ENCODE peak calls at places on chromosomes 2 and 18, in five cellular contexts. U is stimulated activated CD4-positive, alpha-beta T cell treated with anti-CD3 and anti-CD28 coated beads, Interleukin-1b, Interleukin-23, amount 100 ng/mL, for 4 hours; D is IMR-90; C is GM12865; W is foreskin fibroblast. I is an unnamed sample.

GRCh38 chr2:5690231-5690630 is 2.0 kb upstream of the SOX11 start:
- DNase-seq in W (no peak), U (no peak), D (peak), C (no peak), I (no peak)

GRCh38 chr18:71844810-71845209 is 699.3 kb downstream of the CBLN2 start:
- DNase-seq in D (no peak), W (no peak), C (no peak), U (no peak), I (no peak)

GRCh38 chr2:181036848-181037603 is 56.6 kb downstream of the UBE2E3 start:
- DNase-seq in U (no peak), W (peak), D (peak), C (no peak), I (no peak)

GRCh38 chr18:23231340-23232021 is 96.2 kb downstream of the CABLES1 start:
- DNase-seq in U (peak), C (peak), W (peak), D (peak), I (peak)

GRCh38 chr18:79965119-79965902 is 868 bp downstream of the HSBP1L1 start:
- DNase-seq in C (peak), W (peak), U (no peak), D (peak), I (peak)

GRCh38 chr2:136376798-136377211 is 258.9 kb upstream of the CXCR4 start:
- DNase-seq in U (no peak), D (no peak), W (peak), C (no peak), I (no peak)

GRCh38 chr2:48319863-48320262 is 210.1 kb upstream of the STON1 start:
- DNase-seq in C (no peak), W (no peak), D (no peak), U (no peak), I (peak)

GRCh38 chr2:42214669-42215068 is 45.5 kb downstream of the EML4 start:
- DNase-seq in W (peak), C (no peak), U (no peak), D (peak), I (no peak)

GRCh38 chr2:23611839-23612238 is 226.9 kb downstream of the KLHL29 start:
- DNase-seq in D (no peak), C (no peak), U (no peak), W (no peak), I (no peak)

GRCh38 chr18:61991201-61991600 is 98.4 kb upstream of the RNF152 start:
- DNase-seq in D (peak), C (no peak), U (no peak), W (peak), I (no peak)

GRCh38 chr2:69372767-69373166 is 14.3 kb downstream of the GFPT1 start:
- DNase-seq in C (no peak), D (no peak), W (no peak), U (no peak), I (no peak)

GRCh38 chr2:158990397-158991209 is 22.2 kb downstream of the TANC1 start:
- DNase-seq in C (no peak), W (peak), U (no peak), D (peak), I (no peak)

GRCh38 chr2:64807417-64807816 is 153.7 kb upstream of the SERTAD2 start:
- DNase-seq in W (peak), D (peak), U (no peak), C (peak), I (no peak)

GRCh38 chr2:118417417-118418125 is 329.3 kb downstream of the INSIG2 start:
- DNase-seq in W (peak), C (no peak), U (no peak), D (peak), I (no peak)

GRCh38 chr2:218896501-218897393 is 16.1 kb downstream of the WNT10A start:
- DNase-seq in U (peak), D (peak), W (no peak), C (peak), I (peak)

GRCh38 chr2:150620860-150621259 is 133.4 kb upstream of the RND3 start:
- DNase-seq in W (peak), D (peak), C (no peak), U (no peak), I (no peak)

GRCh38 chr2:149041482-149041881 is 3.0 kb downstream of the LYPD6B start:
- DNase-seq in D (no peak), C (no peak), W (no peak), U (no peak), I (no peak)

I was measured in Karpas-422.